ENCODE peak calls at places on chromosomes 11 and 22, in six cellular contexts. B, O, Q, X, D and C are unnamed samples.

GRCh38 chr22:50016988-50017700 is 4.6 kb upstream of the IL17REL start:
- DNase-seq in X (no peak), Q (peak; percentile 37), D (peak; percentile 75), O (no peak), B (no peak), C (no peak)

GRCh38 chr11:130269544-130269943 is 45.2 kb downstream of the ZBTB44 start:
- DNase-seq in D (no peak), X (no peak), Q (peak; percentile 12), O (no peak), B (no peak), C (no peak)

GRCh38 chr11:78418584-78419211 is 1.1 kb upstream of the GAB2 start:
- DNase-seq in Q (no peak), B (no peak), O (no peak), X (no peak), D (no peak), C (peak; percentile 27)

GRCh38 chr11:119589011-119589410 is 140.0 kb downstream of the NECTIN1 start:
- DNase-seq in O (no peak), D (no peak), Q (no peak), X (no peak), B (no peak), C (no peak)

GRCh38 chr11:60016881-60017280 is at the start of gene OOSP4B:
- DNase-seq in X (no peak), Q (no peak), B (no peak), D (no peak), O (no peak), C (no peak)

GRCh38 chr11:120035756-120036155 is 102.2 kb downstream of the TRIM29 start:
- DNase-seq in D (no peak), O (no peak), Q (no peak), X (no peak), B (no peak), C (no peak)

GRCh38 chr11:6567371-6567745 is 36.1 kb downstream of the RRP8 start:
- DNase-seq in B (no peak), D (no peak), X (no peak), O (no peak), Q (no peak), C (no peak)

GRCh38 chr22:33105501-33105911 is 47.3 kb upstream of the SYN3 start:
- DNase-seq in O (no peak), D (peak; percentile 49), X (peak; percentile 3), B (no peak), Q (peak; percentile 38), C (no peak)

GRCh38 chr22:30186048-30186447 is 60.5 kb downstream of the LIF start:
- DNase-seq in D (no peak), Q (no peak), O (no peak), X (no peak), B (no peak), C (no peak)

GRCh38 chr11:1854949-1855885 is 2.3 kb downstream of the LSP1 start:
- DNase-seq in B (no peak), O (no peak), D (no peak), Q (no peak), X (no peak), C (no peak)

GRCh38 chr11:1924121-1924520 is 4.6 kb downstream of the TNNT3 start:
- DNase-seq in D (no peak), X (no peak), Q (no peak), O (no peak), B (no peak), C (no peak)

GRCh38 chr22:28243539-28243938 is 324.5 kb upstream of the PITPNB start:
- DNase-seq in D (no peak), O (peak; percentile 67), Q (peak; percentile 48), B (no peak), X (no peak), C (peak; percentile 90)

GRCh38 chr11:113796663-113797259 is 17.2 kb downstream of the CLDN25 start:
- DNase-seq in X (peak; percentile 23), O (peak; percentile 40), D (peak; percentile 54), Q (peak; percentile 59), B (no peak), C (peak; percentile 37)

GRCh38 chr22:49960967-49961600 is 512 bp downstream of the PIM3 start:
- DNase-seq in D (no peak), Q (peak; percentile 49), B (no peak), O (peak; percentile 61), X (no peak), C (no peak)

GRCh38 chr11:121212696-121213567 is 79.6 kb upstream of the SC5D start:
- DNase-seq in O (no peak), B (no peak), Q (no peak), D (no peak), X (no peak), C (no peak)

GRCh38 chr22:47307812-47308211 is 545.4 kb downstream of the TBC1D22A start:
- DNase-seq in B (no peak), D (no peak), O (no peak), Q (no peak), X (no peak), C (no peak)

GRCh38 chr11:105937738-105938137 is 84.3 kb downstream of the MSANTD4 start:
- DNase-seq in Q (peak; percentile 46), B (no peak), O (no peak), D (no peak), X (no peak), C (no peak)

GRCh38 chr11:2267306-2267861 is 3.0 kb downstream of the ASCL2 start:
- DNase-seq in D (no peak), X (no peak), O (no peak), B (no peak), Q (no peak), C (no peak)

GRCh38 chr11:112302226-112302868 is 41.7 kb upstream of the PLET1 start:
- DNase-seq in X (no peak), Q (peak; percentile 28), B (no peak), D (peak; percentile 8), O (no peak), C (peak; percentile 33)

GRCh38 chr11:102560555-102561011 is 30.0 kb upstream of the MMP7 start:
- DNase-seq in B (no peak), Q (peak; percentile 57), X (peak; percentile 48), O (peak; percentile 62), D (peak; percentile 19), C (peak; percentile 95)

GRCh38 chr22:46734830-46735453 is 3.1 kb downstream of the CERK start:
- DNase-seq in Q (no peak), X (no peak), D (no peak), O (no peak), B (no peak), C (peak; percentile 18)

GRCh38 chr11:68992743-68993255 is 12.0 kb upstream of the MRGPRD start:
- DNase-seq in D (no peak), B (no peak), O (no peak), X (no peak), Q (no peak), C (no peak)

GRCh38 chr11:67463680-67464410 is 5.2 kb downstream of the TMEM134 start:
- DNase-seq in O (no peak), Q (no peak), D (peak; percentile 86), X (no peak), B (peak; percentile 63), C (peak; percentile 44)

GRCh38 chr11:43992834-43993637 is 50.6 kb downstream of the C11orf96 start:
- DNase-seq in X (no peak), O (peak; percentile 23), D (no peak), B (no peak), Q (peak; percentile 46), C (no peak)

GRCh38 chr11:115324569-115325432 is 179.4 kb downstream of the CADM1 start:
- DNase-seq in B (peak; percentile 34), Q (peak; percentile 50), O (peak; percentile 7), X (peak; percentile 40), D (peak; percentile 22), C (peak; percentile 72)

GRCh38 chr22:20745177-20745576 is 28.7 kb upstream of the SERPIND1 start:
- DNase-seq in X (no peak), B (no peak), Q (no peak), D (no peak), O (no peak), C (no peak)

GRCh38 chr11:13721760-13722159 is 53.3 kb downstream of the FAR1 start:
- DNase-seq in O (peak; percentile 53), X (peak; percentile 13), D (no peak), B (no peak), Q (peak; percentile 38), C (peak; percentile 84)

GRCh38 chr11:120977470-120977869 is 46.4 kb upstream of the TBCEL start:
- DNase-seq in B (no peak), X (peak; percentile 33), Q (no peak), O (peak; percentile 21), D (peak; percentile 2), C (no peak)

GRCh38 chr11:65434057-65434666 is 11.6 kb downstream of the NEAT1 start:
- DNase-seq in O (peak; percentile 18), X (peak; percentile 16), Q (peak; percentile 56), D (peak; percentile 38), B (no peak), C (peak; percentile 50)